ENCODE peak calls at places on chromosomes 1 and 21, in four cellular contexts. P, O, Z and D are unnamed samples.

GRCh38 chr1:206952182-206952581 is 5.9 kb upstream of the PIGR start:
- DNase-seq in P (no peak), O (no peak), Z (no peak), D (no peak)

GRCh38 chr1:30410153-30410851 is 313.1 kb downstream of the MATN1 start:
- DNase-seq in P (no peak), O (peak), Z (no peak), D (no peak)

GRCh38 chr1:205183676-205184335 is 27.7 kb downstream of the DSTYK start:
- DNase-seq in P (no peak), O (no peak), Z (no peak), D (no peak)

GRCh38 chr1:186424539-186424938 is 36.4 kb downstream of the PDC start:
- DNase-seq in P (no peak), O (no peak), Z (no peak), D (no peak)

GRCh38 chr1:8365661-8366362 is 47.9 kb downstream of the SLC45A1 start:
- DNase-seq in P (no peak), O (no peak), Z (no peak), D (no peak)

GRCh38 chr21:15947707-15948106 is 217.9 kb downstream of the USP25 start:
- DNase-seq in P (no peak), O (no peak), Z (no peak), D (no peak)

GRCh38 chr1:233114159-233114558 is 163.7 kb downstream of the NTPCR start:
- DNase-seq in P (no peak), O (no peak), Z (no peak), D (no peak)

GRCh38 chr1:37032660-37033354 is 1.5 kb downstream of the GRIK3 start:
- DNase-seq in P (no peak), O (no peak), Z (no peak), D (no peak)

GRCh38 chr1:205580923-205581180 is 51.0 kb downstream of the ELK4 start:
- DNase-seq in P (no peak), O (no peak), Z (no peak), D (no peak)

GRCh38 chr1:171251741-171252300 is 3.5 kb downstream of the FMO1 start:
- DNase-seq in P (no peak), O (no peak), Z (peak), D (no peak)

GRCh38 chr1:64051801-64052200 is 151.6 kb upstream of the UBE2U start:
- DNase-seq in P (no peak), O (no peak), Z (no peak), D (no peak)

GRCh38 chr1:40058453-40059291 is 18.1 kb downstream of the CAP1 start:
- DNase-seq in P (no peak), O (no peak), Z (no peak), D (no peak)

GRCh38 chr1:113751114-113751513 is 8.2 kb downstream of the PHTF1 start:
- DNase-seq in P (no peak), O (no peak), Z (no peak), D (no peak)

GRCh38 chr1:37169743-37170275 is 135.5 kb upstream of the GRIK3 start:
- DNase-seq in P (no peak), O (no peak), Z (no peak), D (no peak)

GRCh38 chr21:14926186-14926585 is 138.6 kb downstream of the NRIP1 start:
- DNase-seq in P (no peak), O (no peak), Z (no peak), D (no peak)

GRCh38 chr1:150001415-150001814 is 9.1 kb downstream of the OTUD7B start:
- DNase-seq in P (no peak), O (no peak), Z (no peak), D (no peak)

GRCh38 chr1:31906557-31906956 is 31.6 kb downstream of the PTP4A2 start:
- DNase-seq in P (no peak), O (no peak), Z (no peak), D (no peak)

GRCh38 chr1:66503841-66504470 is 30.0 kb upstream of the SGIP1 start:
- DNase-seq in P (no peak), O (peak), Z (peak), D (no peak)

GRCh38 chr21:16358021-16358420 is 628.2 kb downstream of the USP25 start:
- DNase-seq in P (no peak), O (no peak), Z (no peak), D (no peak)

GRCh38 chr1:16459503-16459902 is 19.0 kb downstream of the NECAP2 start:
- DNase-seq in P (no peak), O (no peak), Z (no peak), D (no peak)

GRCh38 chr1:184385863-184386262 is 966 bp upstream of the C1orf21 start:
- DNase-seq in P (no peak), O (no peak), Z (no peak), D (no peak)
- TF ChIP-seq POLR2AphosphoS5 in P (no peak), O (no peak), Z (no peak), D (no peak)

DNA sequence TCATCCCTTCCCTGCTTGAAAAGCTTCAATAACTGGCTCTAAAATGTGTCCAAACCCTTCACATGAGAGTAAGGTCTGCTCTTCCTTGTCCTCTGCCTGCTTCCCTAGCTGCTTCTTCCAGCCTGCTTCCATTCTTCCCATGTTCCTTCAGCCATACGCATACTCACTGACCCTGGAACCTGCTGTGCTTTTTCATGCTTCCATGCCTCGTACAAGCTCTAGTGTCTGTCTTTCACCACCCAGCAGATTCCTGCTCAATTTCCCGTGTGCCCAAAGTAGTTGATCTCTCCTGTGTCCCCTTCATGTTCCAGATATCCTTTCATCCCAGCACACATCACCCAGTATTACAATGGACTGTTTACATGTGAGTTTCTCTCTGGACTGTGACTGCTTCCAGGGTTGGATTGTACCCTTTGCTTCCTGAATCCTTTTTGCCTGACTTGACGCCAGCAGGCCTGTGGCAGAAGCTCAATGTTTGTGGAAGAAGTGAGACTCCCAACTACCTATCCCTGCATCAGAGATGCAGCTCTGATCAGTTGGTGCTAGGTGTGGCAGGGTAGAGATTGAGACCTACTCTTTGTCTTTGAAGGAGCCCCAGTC is 35.9 kb upstream of the RNF19B start:
- DNase-seq in P (no peak), O (no peak), Z (no peak), D (no peak)
- TF ChIP-seq POLR2A in P (no peak), O (no peak), Z (no peak), D (no peak)

GRCh38 chr21:36145259-36145658 is 10.4 kb downstream of the CBR3 start:
- DNase-seq in P (no peak), O (no peak), Z (no peak), D (no peak)

GRCh38 chr21:36148886-36149285 is 7.7 kb upstream of the DOP1B start:
- DNase-seq in P (no peak), O (no peak), Z (no peak), D (no peak)

GRCh38 chr21:36147891-36148290 is 8.7 kb upstream of the DOP1B start:
- DNase-seq in P (no peak), O (no peak), Z (no peak), D (no peak)

GRCh38 chr21:36149788-36150187 is 6.8 kb upstream of the DOP1B start:
- DNase-seq in P (no peak), O (no peak), Z (no peak), D (no peak)

GRCh38 chr21:36150192-36150711 is 6.4 kb upstream of the DOP1B start:
- DNase-seq in P (no peak), O (no peak), Z (no peak), D (no peak)
- TF ChIP-seq POLR2AphosphoS5 in P (peak), O (peak), Z (no peak), D (peak)

GRCh38 chr21:28991861-28992525 is 684 bp downstream of the LTN1 start:
- DNase-seq in P (no peak), O (peak), Z (no peak), D (no peak)

GRCh38 chr21:28993293-28993629 is 584 bp upstream of the LTN1 start:
- DNase-seq in P (no peak), O (no peak), Z (no peak), D (no peak)

DNA sequence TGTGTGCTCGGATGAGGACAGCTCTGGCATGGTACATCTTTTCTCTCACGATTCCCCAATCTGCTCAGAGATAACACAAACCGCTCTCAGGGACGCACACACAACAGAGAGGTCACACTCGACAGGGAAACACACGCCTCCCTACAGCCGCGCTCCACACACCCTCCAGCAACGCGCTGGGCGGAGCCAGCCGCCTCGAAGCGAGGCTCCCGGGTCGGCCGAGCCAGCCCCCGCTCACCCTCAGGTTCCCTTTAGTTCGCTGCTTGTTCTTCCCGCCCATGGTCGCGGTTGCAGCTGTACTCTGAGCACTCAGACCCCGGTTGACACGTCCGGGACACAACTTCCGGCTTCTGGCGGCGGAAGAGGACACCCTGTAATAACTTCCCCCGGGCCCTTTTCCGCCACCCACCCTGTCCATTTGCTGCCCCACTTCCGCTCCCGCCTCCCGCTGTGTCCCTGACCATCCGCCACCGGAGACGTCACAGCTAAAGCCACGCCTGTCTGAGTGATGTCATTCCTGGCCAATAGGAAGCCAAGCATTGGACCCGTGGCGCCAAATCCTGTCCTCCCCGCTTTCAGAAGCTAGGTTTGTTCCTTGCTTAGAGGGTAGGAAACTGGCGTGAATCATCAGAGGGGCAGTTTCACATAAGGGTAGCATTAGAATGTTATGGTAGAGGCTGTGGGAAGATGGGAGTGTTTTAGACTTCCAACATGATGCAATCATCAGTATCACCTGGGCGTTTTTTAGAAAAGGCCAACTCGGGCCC is at the start of gene LTN1:
- DNase-seq in P (peak), O (peak), Z (peak), D (peak)
- TF ChIP-seq POLR2A in P (peak), O (peak), Z (peak), D (peak)

DNA sequence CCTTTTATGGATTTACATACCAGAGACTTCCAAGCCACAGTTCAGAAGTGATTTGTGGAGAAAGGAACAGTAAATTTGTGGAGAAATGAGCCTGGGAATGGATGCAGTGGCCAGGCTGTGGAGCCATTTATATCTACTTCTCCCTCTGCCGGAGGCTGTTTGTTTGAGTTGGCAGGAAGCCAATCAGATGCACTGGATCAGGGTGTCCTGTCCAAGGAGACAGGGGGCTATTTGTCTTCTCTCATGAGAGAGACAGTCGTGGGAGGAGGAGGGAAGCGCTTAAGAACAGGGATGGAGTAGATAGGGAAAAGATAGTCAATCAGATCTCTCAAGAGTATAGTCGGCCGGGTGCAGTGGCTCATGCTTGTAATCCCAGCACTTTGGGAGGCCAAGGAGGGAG is 2.8 kb upstream of the HAPLN2 start:
- DNase-seq in P (no peak), O (peak), Z (no peak), D (no peak)
- TF ChIP-seq POLR2AphosphoS5 in P (no peak), O (peak), Z (no peak), D (no peak)

GRCh38 chr1:45012639-45013278 is 705 bp downstream of the UROD start:
- DNase-seq in P (no peak), O (peak), Z (peak), D (no peak)
- TF ChIP-seq POLR2A in P (no peak), O (no peak), Z (no peak), D (no peak)